ENCODE peak calls at places on chromosomes 5 and 9, in six cellular contexts. A, Y, Q, L, P and T are unnamed samples.
A peak's percentile ranks its signal among the peaks of the same experiment; 100 is the strongest.

GRCh38 chr9:1869843-1870242 is 145.3 kb upstream of the SMARCA2 start:
- DNase-seq in L (no peak), A (no peak), P (peak; percentile 18), Q (no peak), Y (no peak), T (no peak)

GRCh38 chr9:95406114-95406513 is 88.6 kb upstream of the FANCC start:
- DNase-seq in Y (no peak), L (no peak), P (peak; percentile 63), A (peak; percentile 12), Q (no peak), T (no peak)

GRCh38 chr5:144915452-144915851 is 744.8 kb downstream of the KCTD16 start:
- DNase-seq in P (no peak), Y (no peak), L (no peak), A (no peak), Q (no peak), T (no peak)

GRCh38 chr9:14298607-14299022 is 15.3 kb downstream of the NFIB start:
- DNase-seq in Q (no peak), Y (no peak), L (no peak), P (no peak), A (no peak), T (no peak)

GRCh38 chr5:108735790-108736189 is 11.9 kb upstream of the FER start:
- DNase-seq in P (no peak), A (no peak), L (no peak), Q (no peak), Y (no peak), T (no peak)

GRCh38 chr5:147303976-147304375 is 69.2 kb downstream of the STK32A start:
- DNase-seq in Q (no peak), Y (no peak), P (peak; percentile 89), A (peak; percentile 54), L (no peak), T (no peak)

GRCh38 chr5:1093361-1093760 is 18.5 kb downstream of the SLC12A7 start:
- DNase-seq in Y (no peak), A (no peak), L (no peak), Q (no peak), P (no peak), T (no peak)

GRCh38 chr5:133607451-133607850 is 4.9 kb downstream of the FSTL4 start:
- DNase-seq in Q (no peak), P (no peak), L (no peak), Y (no peak), A (no peak), T (no peak)

GRCh38 chr5:83645936-83646335 is 74.7 kb downstream of the HAPLN1 start:
- DNase-seq in Y (no peak), P (peak; percentile 38), Q (no peak), L (no peak), A (no peak), T (no peak)

GRCh38 chr5:179839328-179840256 is 18.9 kb downstream of the SQSTM1 start:
- DNase-seq in Y (no peak), P (no peak), A (no peak), Q (peak; percentile 60), L (no peak), T (no peak)

GRCh38 chr9:121249563-121249962 is 18.4 kb upstream of the GSN start:
- DNase-seq in P (no peak), Q (no peak), Y (no peak), L (no peak), A (no peak), T (no peak)

GRCh38 chr9:131078427-131079366 is 17.6 kb upstream of the AIF1L start:
- DNase-seq in Y (no peak), L (no peak), A (no peak), P (no peak), Q (no peak), T (no peak)

GRCh38 chr5:72596956-72597355 is 89.7 kb upstream of the ZNF366 start:
- DNase-seq in P (peak; percentile 11), Q (no peak), L (no peak), A (no peak), Y (no peak), T (no peak)